ENCODE peak calls at places on chromosomes 11 and 22, in ten cellular contexts. W, K, P, T, H, S, G, V, L and E are unnamed samples.
A peak's percentile ranks its signal among the peaks of the same experiment; 100 is the strongest.

GRCh38 chr11:103344886-103345285 is 235.7 kb downstream of the DYNC2H1 start:
- DNase-seq in W (no peak), K (no peak), P (no peak), T (no peak), H (no peak), S (no peak), G (no peak), V (no peak), L (no peak), E (no peak)

GRCh38 chr11:10809373-10810199 is 860 bp upstream of the EIF4G2 start:
- DNase-seq in W (peak; percentile 86), K (peak; percentile 88), P (peak; percentile 85), T (no peak), H (no peak), S (peak; percentile 34), G (no peak), V (no peak), L (peak; percentile 40), E (peak; percentile 83)

GRCh38 chr11:44680982-44681597 is 45.7 kb upstream of the TSPAN18 start:
- DNase-seq in W (peak; percentile 22), K (no peak), P (peak; percentile 46), T (no peak), H (no peak), S (no peak), G (no peak), V (no peak), L (no peak), E (no peak)

GRCh38 chr11:37230865-37231264 is 632.8 kb upstream of the RAG2 start:
- DNase-seq in W (no peak), K (no peak), P (no peak), T (no peak), H (no peak), S (no peak), G (no peak), V (no peak), L (no peak), E (no peak)

GRCh38 chr11:126430581-126431320 is 75.3 kb downstream of the ST3GAL4 start:
- DNase-seq in W (peak; percentile 51), K (no peak), P (peak; percentile 10), T (no peak), H (no peak), S (no peak), G (no peak), V (no peak), L (no peak), E (no peak)

GRCh38 chr11:88398372-88399140 is 61.0 kb upstream of the CTSC start:
- DNase-seq in W (peak; percentile 80), K (no peak), P (peak; percentile 76), T (no peak), H (no peak), S (no peak), G (no peak), V (no peak), L (no peak), E (no peak)

GRCh38 chr11:102111787-102112653 is 1.8 kb downstream of the YAP1 start:
- DNase-seq in W (peak; percentile 92), K (peak; percentile 60), P (peak; percentile 90), T (no peak), H (peak; percentile 49), S (peak; percentile 38), G (peak; percentile 49), V (no peak), L (no peak), E (no peak)

GRCh38 chr22:20656902-20657836 is 116.7 kb upstream of the SERPIND1 start:
- DNase-seq in W (no peak), K (no peak), P (no peak), T (no peak), H (no peak), S (no peak), G (no peak), V (peak; percentile 25), L (peak; percentile 5), E (no peak)

GRCh38 chr11:34213366-34213765 is 107.9 kb downstream of the NAT10 start:
- DNase-seq in W (peak; percentile 74), K (no peak), P (peak; percentile 53), T (no peak), H (no peak), S (no peak), G (no peak), V (no peak), L (no peak), E (no peak)

GRCh38 chr11:121418625-121419114 is 33.4 kb upstream of the SORL1 start:
- DNase-seq in W (no peak), K (no peak), P (no peak), T (peak; percentile 72), H (no peak), S (peak; percentile 12), G (peak; percentile 59), V (no peak), L (peak; percentile 94), E (peak; percentile 73)

GRCh38 chr22:32177221-32177765 is 18.2 kb upstream of the C22orf42 start:
- DNase-seq in W (no peak), K (peak; percentile 6), P (no peak), T (no peak), H (no peak), S (no peak), G (no peak), V (no peak), L (no peak), E (no peak)

GRCh38 chr11:86442420-86442819 is 67.7 kb downstream of the CCDC81 start:
- DNase-seq in W (peak; percentile 10), K (no peak), P (peak; percentile 47), T (no peak), H (no peak), S (no peak), G (no peak), V (no peak), L (no peak), E (no peak)

GRCh38 chr11:19200410-19201201 is 1.2 kb downstream of the CSRP3 start:
- DNase-seq in W (peak; percentile 77), K (no peak), P (peak; percentile 83), T (no peak), H (no peak), S (no peak), G (peak; percentile 59), V (no peak), L (no peak), E (no peak)

GRCh38 chr22:37519268-37520195 is at the start of gene CARD10:
- DNase-seq in W (peak; percentile 45), K (peak; percentile 67), P (peak; percentile 19), T (no peak), H (peak; percentile 49), S (no peak), G (peak; percentile 75), V (no peak), L (no peak), E (no peak)

GRCh38 chr22:35866646-35867045 is 149.0 kb downstream of the APOL5 start:
- DNase-seq in W (peak; percentile 43), K (peak; percentile 46), P (peak; percentile 55), T (no peak), H (no peak), S (no peak), G (no peak), V (no peak), L (peak; percentile 42), E (no peak)

GRCh38 chr22:23177197-23177596 is 3.1 kb upstream of the BCR start:
- DNase-seq in W (no peak), K (no peak), P (no peak), T (no peak), H (no peak), S (no peak), G (no peak), V (no peak), L (no peak), E (no peak)
- H3K4me1 ChIP-seq in W (peaks cover 5% of the 10 kb centered on the region), K (peaks cover 22% of the 10 kb centered on the region), P (peaks cover 4% of the 10 kb centered on the region), T (peaks cover 27% of the 10 kb centered on the region), H (peaks cover 4% of the 10 kb centered on the region), S (peaks cover 23% of the 10 kb centered on the region), G (peaks cover 8% of the 10 kb centered on the region), V (peaks cover 32% of the 10 kb centered on the region), L (peaks cover 46% of the 10 kb centered on the region), E (no peaks in the 10 kb centered on the region)

GRCh38 chr11:27390959-27391326 is 27.9 kb upstream of the CCDC34 start:
- DNase-seq in W (peak; percentile 82), K (no peak), P (peak; percentile 90), T (no peak), H (no peak), S (no peak), G (no peak), V (no peak), L (no peak), E (no peak)

GRCh38 chr11:27388869-27389268 is 25.9 kb upstream of the CCDC34 start:
- DNase-seq in W (no peak), K (no peak), P (peak; percentile 71), T (no peak), H (no peak), S (no peak), G (no peak), V (no peak), L (no peak), E (no peak)

GRCh38 chr11:27391336-27392015 is 28.5 kb upstream of the CCDC34 start:
- DNase-seq in W (peak; percentile 39), K (peak; percentile 57), P (peak; percentile 42), T (no peak), H (no peak), S (no peak), G (no peak), V (no peak), L (no peak), E (no peak)

GRCh38 chr11:27392278-27392677 is 29.3 kb upstream of the CCDC34 start:
- DNase-seq in W (no peak), K (peak; percentile 81), P (no peak), T (no peak), H (no peak), S (no peak), G (no peak), V (no peak), L (no peak), E (no peak)

GRCh38 chr11:27390318-27390958 is 27.4 kb upstream of the CCDC34 start:
- DNase-seq in W (no peak), K (no peak), P (no peak), T (no peak), H (no peak), S (no peak), G (no peak), V (no peak), L (no peak), E (no peak)
- H3K27ac ChIP-seq in W (peak overlapping the region; percentile 53), K (peak overlapping the region; percentile 97), P (no peak overlapping the region), T (no peak overlapping the region), H (peak overlapping the region; percentile 94), S (no peak overlapping the region), G (peak overlapping the region; percentile 37), V (no peak overlapping the region), L (no peak overlapping the region), E (peak overlapping the region; percentile 57)

DNA sequence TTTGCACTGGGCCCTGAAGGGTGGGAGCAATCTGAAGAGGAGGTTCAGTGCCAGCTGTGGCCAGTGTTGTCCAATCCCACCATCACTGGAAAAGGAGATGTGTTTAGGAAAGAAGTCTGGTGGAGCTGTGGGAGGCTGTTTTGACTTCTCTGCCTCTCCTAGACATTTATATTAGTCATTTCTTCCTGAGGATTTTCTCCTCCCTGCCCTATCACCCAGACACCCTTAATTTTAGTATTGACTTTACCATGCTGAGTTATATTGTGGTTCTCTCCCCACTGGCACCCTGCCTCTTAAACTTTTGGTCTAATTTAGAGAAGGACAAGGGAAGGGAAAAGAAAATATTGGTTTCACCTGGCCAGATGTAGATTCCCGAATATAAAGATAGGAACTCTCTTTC is 159.1 kb downstream of the WNT11 start:
- DNase-seq in W (peak; percentile 38), K (no peak), P (peak; percentile 33), T (no peak), H (no peak), S (no peak), G (no peak), V (no peak), L (no peak), E (no peak)
- H3K9me3 ChIP-seq in W (no peaks in the 10 kb centered on the region), K (no peaks in the 10 kb centered on the region), P (no peaks in the 10 kb centered on the region), T (no peaks in the 10 kb centered on the region), H (no peaks in the 10 kb centered on the region), S (peaks cover 3% of the 10 kb centered on the region), G (no peaks in the 10 kb centered on the region), V (no peaks in the 10 kb centered on the region), L (peaks cover 50% of the 10 kb centered on the region), E (no peaks in the 10 kb centered on the region)

GRCh38 chr22:17924076-17924475 is 100.3 kb downstream of the MICAL3 start:
- DNase-seq in W (no peak), K (no peak), P (no peak), T (no peak), H (no peak), S (no peak), G (no peak), V (no peak), L (no peak), E (no peak)
- H3K4me1 ChIP-seq in W (peaks cover 28% of the 10 kb centered on the region), K (peaks cover 14% of the 10 kb centered on the region), P (peaks cover 36% of the 10 kb centered on the region), T (peaks cover 64% of the 10 kb centered on the region), H (peaks cover 50% of the 10 kb centered on the region), S (peaks cover 58% of the 10 kb centered on the region), G (peaks cover 44% of the 10 kb centered on the region), V (peaks cover 66% of the 10 kb centered on the region), L (peaks cover 55% of the 10 kb centered on the region), E (peaks cover 9% of the 10 kb centered on the region)